ENCODE peak calls at places on chromosomes 6 and 20, in eight cellular contexts. One of them, this sample, is unnamed.
A peak's percentile ranks its signal among the peaks of the same experiment; 100 is the strongest.

GRCh38 chr20:1777476-1777820 is 117.8 kb upstream of the SIRPA start:
- DNase-seq in WTC11: no peak
- DNase-seq in neural progenitor cell: no peak
- DNase-seq in GM23338: no peak
- DNase-seq in activated CD8-positive, alpha-beta memory T cell treated with anti-CD3 and anti-CD28 coated beads for 48 hours: no peak
- DNase-seq in stimulated activated CD4-positive, alpha-beta T cell treated with anti-CD3 and anti-CD28 coated beads, Interleukin-4, amount 100 ng/mL, for 24 hours: no peak
- DNase-seq in neural crest cell: no peak
- DNase-seq in GM04504: no peak
- DNase-seq in this sample: no peak

GRCh38 chr6:41072836-41073202 is at the start of gene NFYA:
- DNase-seq in WTC11: peak; percentile 100
- DNase-seq in neural progenitor cell: peak; percentile 100
- DNase-seq in GM23338: peak; percentile 99
- DNase-seq in activated CD8-positive, alpha-beta memory T cell treated with anti-CD3 and anti-CD28 coated beads for 48 hours: peak; percentile 98
- DNase-seq in stimulated activated CD4-positive, alpha-beta T cell treated with anti-CD3 and anti-CD28 coated beads, Interleukin-4, amount 100 ng/mL, for 24 hours: no peak
- DNase-seq in neural crest cell: no peak
- DNase-seq in GM04504: no peak
- DNase-seq in this sample: peak; percentile 99

GRCh38 chr20:60092729-60093128 is 134.5 kb downstream of the CDH26 start:
- DNase-seq in WTC11: no peak
- DNase-seq in neural progenitor cell: no peak
- DNase-seq in GM23338: no peak
- DNase-seq in activated CD8-positive, alpha-beta memory T cell treated with anti-CD3 and anti-CD28 coated beads for 48 hours: no peak
- DNase-seq in stimulated activated CD4-positive, alpha-beta T cell treated with anti-CD3 and anti-CD28 coated beads, Interleukin-4, amount 100 ng/mL, for 24 hours: no peak
- DNase-seq in neural crest cell: no peak
- DNase-seq in GM04504: no peak
- DNase-seq in this sample: no peak

GRCh38 chr6:125868252-125868651 is 77.5 kb downstream of the NCOA7 start:
- DNase-seq in WTC11: no peak
- DNase-seq in neural progenitor cell: no peak
- DNase-seq in GM23338: no peak
- DNase-seq in activated CD8-positive, alpha-beta memory T cell treated with anti-CD3 and anti-CD28 coated beads for 48 hours: no peak
- DNase-seq in stimulated activated CD4-positive, alpha-beta T cell treated with anti-CD3 and anti-CD28 coated beads, Interleukin-4, amount 100 ng/mL, for 24 hours: no peak
- DNase-seq in neural crest cell: no peak
- DNase-seq in GM04504: no peak
- DNase-seq in this sample: no peak

GRCh38 chr20:14706555-14706954 is 369.1 kb upstream of the FLRT3 start:
- DNase-seq in WTC11: no peak
- DNase-seq in neural progenitor cell: no peak
- DNase-seq in GM23338: no peak
- DNase-seq in activated CD8-positive, alpha-beta memory T cell treated with anti-CD3 and anti-CD28 coated beads for 48 hours: no peak
- DNase-seq in stimulated activated CD4-positive, alpha-beta T cell treated with anti-CD3 and anti-CD28 coated beads, Interleukin-4, amount 100 ng/mL, for 24 hours: no peak
- DNase-seq in neural crest cell: no peak
- DNase-seq in GM04504: no peak
- DNase-seq in this sample: no peak

GRCh38 chr6:138882369-138883017 is 86.6 kb downstream of the ECT2L start:
- DNase-seq in WTC11: no peak
- DNase-seq in neural progenitor cell: no peak
- DNase-seq in GM23338: no peak
- DNase-seq in activated CD8-positive, alpha-beta memory T cell treated with anti-CD3 and anti-CD28 coated beads for 48 hours: no peak
- DNase-seq in stimulated activated CD4-positive, alpha-beta T cell treated with anti-CD3 and anti-CD28 coated beads, Interleukin-4, amount 100 ng/mL, for 24 hours: no peak
- DNase-seq in neural crest cell: no peak
- DNase-seq in GM04504: no peak
- DNase-seq in this sample: no peak

GRCh38 chr20:52104546-52105044 is 87.0 kb downstream of the ZFP64 start:
- DNase-seq in WTC11: peak; percentile 72
- DNase-seq in neural progenitor cell: peak; percentile 75
- DNase-seq in GM23338: peak; percentile 88
- DNase-seq in activated CD8-positive, alpha-beta memory T cell treated with anti-CD3 and anti-CD28 coated beads for 48 hours: no peak
- DNase-seq in stimulated activated CD4-positive, alpha-beta T cell treated with anti-CD3 and anti-CD28 coated beads, Interleukin-4, amount 100 ng/mL, for 24 hours: no peak
- DNase-seq in neural crest cell: no peak
- DNase-seq in GM04504: no peak
- DNase-seq in this sample: no peak

GRCh38 chr6:33692760-33693158 is 18.7 kb downstream of the UQCC2 start:
- DNase-seq in WTC11: no peak
- DNase-seq in neural progenitor cell: no peak
- DNase-seq in GM23338: no peak
- DNase-seq in activated CD8-positive, alpha-beta memory T cell treated with anti-CD3 and anti-CD28 coated beads for 48 hours: peak; percentile 37
- DNase-seq in stimulated activated CD4-positive, alpha-beta T cell treated with anti-CD3 and anti-CD28 coated beads, Interleukin-4, amount 100 ng/mL, for 24 hours: peak; percentile 59
- DNase-seq in neural crest cell: no peak
- DNase-seq in GM04504: no peak
- DNase-seq in this sample: no peak

GRCh38 chr20:4999788-5000187 is 1.5 kb downstream of the SLC23A2 start:
- DNase-seq in WTC11: no peak
- DNase-seq in neural progenitor cell: no peak
- DNase-seq in GM23338: no peak
- DNase-seq in activated CD8-positive, alpha-beta memory T cell treated with anti-CD3 and anti-CD28 coated beads for 48 hours: no peak
- DNase-seq in stimulated activated CD4-positive, alpha-beta T cell treated with anti-CD3 and anti-CD28 coated beads, Interleukin-4, amount 100 ng/mL, for 24 hours: no peak
- DNase-seq in neural crest cell: no peak
- DNase-seq in GM04504: no peak
- DNase-seq in this sample: no peak

GRCh38 chr20:63441136-63441776 is 31.2 kb downstream of the KCNQ2 start:
- DNase-seq in WTC11: no peak
- DNase-seq in neural progenitor cell: no peak
- DNase-seq in GM23338: no peak
- DNase-seq in activated CD8-positive, alpha-beta memory T cell treated with anti-CD3 and anti-CD28 coated beads for 48 hours: peak; percentile 22
- DNase-seq in stimulated activated CD4-positive, alpha-beta T cell treated with anti-CD3 and anti-CD28 coated beads, Interleukin-4, amount 100 ng/mL, for 24 hours: peak; percentile 20
- DNase-seq in neural crest cell: no peak
- DNase-seq in GM04504: no peak
- DNase-seq in this sample: no peak

This sample was measured in body of pancreas.